ENCODE peak calls at places on chromosomes 6 and 20, in six cellular contexts. X, H, Y, N, A and B are unnamed samples.

GRCh38 chr20:32436968-32437367 is 78.8 kb downstream of the ASXL1 start:
- DNase-seq in N (no peak), A (no peak), Y (no peak), X (no peak), H (no peak), B (no peak)

GRCh38 chr6:14983599-14984296 is 262.1 kb upstream of the JARID2 start:
- DNase-seq in N (no peak), H (no peak), Y (no peak), A (no peak), X (no peak), B (no peak)

GRCh38 chr20:16760431-16761304 is 12.5 kb downstream of the OTOR start:
- DNase-seq in N (no peak), X (no peak), H (no peak), A (no peak), Y (no peak), B (peak)

GRCh38 chr6:79538481-79538971 is 1.3 kb upstream of the LCA5 start:
- DNase-seq in H (no peak), A (no peak), N (no peak), X (no peak), Y (no peak), B (no peak)

GRCh38 chr6:157760589-157761330 is 62.3 kb upstream of the SNX9 start:
- DNase-seq in Y (no peak), N (no peak), A (no peak), X (no peak), H (no peak), B (no peak)

GRCh38 chr20:62303049-62303326 is 191 bp downstream of the ADRM1 start:
- DNase-seq in N (no peak), Y (no peak), X (no peak), A (no peak), H (no peak), B (no peak)

GRCh38 chr6:95091823-95092436 is 485.4 kb upstream of the MANEA start:
- DNase-seq in Y (no peak), H (peak), X (no peak), N (no peak), A (no peak), B (peak)

GRCh38 chr20:43983359-43983758 is 68.7 kb downstream of the TOX2 start:
- DNase-seq in Y (peak), A (no peak), N (no peak), H (no peak), X (no peak), B (no peak)